ENCODE peak calls at places on chromosome 20, in seven cellular contexts. Z is memory B cell, J is sciatic nerve, O is GM23338, G is amygdala, L is fibroblast of pulmonary artery, C is activated T-cell treated with anti-CD3 and anti-CD28 coated beads for 4 hours. B is an unnamed sample.

GRCh38 chr20:50113420-50114224 is 672 bp upstream of the UBE2V1 start:
- DNase-seq in Z (no peak), J (peak), O (no peak), G (no peak), L (no peak), C (no peak), B (no peak)

GRCh38 chr20:51404297-51405060 is 138.0 kb downstream of the NFATC2 start:
- DNase-seq in Z (peak), J (peak), O (no peak), G (no peak), L (peak), C (peak), B (no peak)

GRCh38 chr20:50519036-50519780 is 9.0 kb downstream of the PTPN1 start:
- DNase-seq in Z (no peak), J (no peak), O (no peak), G (no peak), L (no peak), C (no peak), B (no peak)

GRCh38 chr20:63418617-63419016 is 53.8 kb downstream of the KCNQ2 start:
- DNase-seq in Z (no peak), J (no peak), O (no peak), G (no peak), L (no peak), C (no peak), B (no peak)

GRCh38 chr20:60581606-60582005 is 623.4 kb downstream of the CDH26 start:
- DNase-seq in Z (no peak), J (no peak), O (no peak), G (no peak), L (no peak), C (no peak), B (no peak)

GRCh38 chr20:43187476-43188233 is 2.1 kb downstream of the PTPRT start:
- DNase-seq in Z (peak), J (peak), O (peak), G (peak), L (peak), C (peak), B (peak)

GRCh38 chr20:60586417-60587105 is 628.3 kb downstream of the CDH26 start:
- DNase-seq in Z (no peak), J (peak), O (no peak), G (no peak), L (no peak), C (no peak), B (no peak)

GRCh38 chr20:12970372-12970821 is 38.4 kb upstream of the SPTLC3 start:
- DNase-seq in Z (no peak), J (no peak), O (peak), G (no peak), L (peak), C (no peak), B (peak)

GRCh38 chr20:64110411-64111068 is 3.2 kb upstream of the NPBWR2 start:
- DNase-seq in Z (peak), J (no peak), O (peak), G (no peak), L (no peak), C (no peak), B (no peak)

GRCh38 chr20:19460386-19460785 is 247.9 kb downstream of the SLC24A3 start:
- DNase-seq in Z (no peak), J (no peak), O (no peak), G (no peak), L (peak), C (no peak), B (no peak)

GRCh38 chr20:38221041-38221589 is 39.4 kb downstream of the KIAA1755 start:
- DNase-seq in Z (peak), J (peak), O (peak), G (peak), L (peak), C (peak), B (peak)

GRCh38 chr20:57620274-57620990 is at the start of gene ZBP1:
- DNase-seq in Z (peak), J (peak), O (no peak), G (no peak), L (no peak), C (no peak), B (no peak)

GRCh38 chr20:41632896-41633295 is 14.7 kb upstream of the CHD6 start:
- DNase-seq in Z (peak), J (no peak), O (no peak), G (no peak), L (peak), C (no peak), B (no peak)

GRCh38 chr20:9068896-9069663 is at the start of gene PLCB4:
- DNase-seq in Z (no peak), J (peak), O (peak), G (peak), L (peak), C (no peak), B (peak)

GRCh38 chr20:38357653-38358207 is 11.4 kb downstream of the LBP start:
- DNase-seq in Z (no peak), J (no peak), O (no peak), G (no peak), L (no peak), C (no peak), B (no peak)

GRCh38 chr20:57240850-57241429 is 25.5 kb downstream of the BMP7 start:
- DNase-seq in Z (no peak), J (no peak), O (no peak), G (no peak), L (no peak), C (no peak), B (no peak)

GRCh38 chr20:40431611-40432010 is 257.4 kb downstream of the MAFB start:
- DNase-seq in Z (no peak), J (no peak), O (no peak), G (no peak), L (no peak), C (no peak), B (no peak)

GRCh38 chr20:36110936-36111445 is 43.5 kb upstream of the EPB41L1 start:
- DNase-seq in Z (no peak), J (no peak), O (no peak), G (no peak), L (no peak), C (no peak), B (no peak)

GRCh38 chr20:63268671-63269439 is 3.8 kb upstream of the ARFGAP1 start:
- DNase-seq in Z (no peak), J (no peak), O (peak), G (no peak), L (no peak), C (no peak), B (no peak)

GRCh38 chr20:36847710-36848040 is 28.3 kb upstream of the TLDC2 start:
- DNase-seq in Z (no peak), J (no peak), O (no peak), G (no peak), L (no peak), C (no peak), B (no peak)

GRCh38 chr20:63234693-63235398 is 859 bp upstream of the BIRC7 start:
- DNase-seq in Z (no peak), J (no peak), O (peak), G (no peak), L (no peak), C (peak), B (no peak)

GRCh38 chr20:37231970-37232620 is 29.5 kb downstream of the GHRH start:
- DNase-seq in Z (no peak), J (no peak), O (no peak), G (no peak), L (no peak), C (no peak), B (no peak)

GRCh38 chr20:50286609-50287008 is 96.0 kb downstream of the CEBPB start:
- DNase-seq in Z (no peak), J (peak), O (no peak), G (no peak), L (peak), C (no peak), B (peak)